ENCODE peak calls at places on chromosomes 7 and 10, in six cellular contexts. One of them, this sample, is unnamed.

GRCh38 chr7:148340438-148340837 is 250.1 kb upstream of the C7orf33 start:
- DNase-seq in H1: no peak
- DNase-seq in mesenchymal stem cell: no peak
- DNase-seq in mesendoderm: no peak
- DNase-seq in neuronal stem cell: no peak
- DNase-seq in IMR-90: no peak
- DNase-seq in this sample: no peak

GRCh38 chr10:86342111-86342863 is 24.3 kb downstream of the GRID1 start:
- DNase-seq in neuronal stem cell: no peak
- DNase-seq in mesenchymal stem cell: no peak
- DNase-seq in mesendoderm: no peak
- DNase-seq in IMR-90: no peak
- DNase-seq in H1: no peak
- DNase-seq in this sample: no peak

GRCh38 chr7:122887198-122887597 is 938 bp upstream of the CADPS2 start:
- DNase-seq in mesendoderm: peak
- DNase-seq in H1: no peak
- DNase-seq in mesenchymal stem cell: peak
- DNase-seq in IMR-90: peak
- DNase-seq in neuronal stem cell: peak
- DNase-seq in this sample: peak

GRCh38 chr7:105234886-105235285 is 153.8 kb downstream of the SRPK2 start:
- DNase-seq in H1: no peak
- DNase-seq in mesendoderm: no peak
- DNase-seq in neuronal stem cell: no peak
- DNase-seq in IMR-90: no peak
- DNase-seq in mesenchymal stem cell: no peak
- DNase-seq in this sample: no peak

GRCh38 chr7:140059288-140060242 is 3.2 kb downstream of the PARP12 start:
- DNase-seq in IMR-90: peak
- DNase-seq in neuronal stem cell: no peak
- DNase-seq in mesendoderm: no peak
- DNase-seq in mesenchymal stem cell: peak
- DNase-seq in H1: peak
- DNase-seq in this sample: no peak

GRCh38 chr10:132591166-132591971 is 53.8 kb downstream of the INPP5A start:
- DNase-seq in mesenchymal stem cell: peak
- DNase-seq in IMR-90: peak
- DNase-seq in mesendoderm: peak
- DNase-seq in H1: no peak
- DNase-seq in neuronal stem cell: no peak
- DNase-seq in this sample: peak

GRCh38 chr10:119520283-119520682 is 22.2 kb downstream of the RGS10 start:
- DNase-seq in mesenchymal stem cell: no peak
- DNase-seq in H1: no peak
- DNase-seq in neuronal stem cell: no peak
- DNase-seq in IMR-90: no peak
- DNase-seq in mesendoderm: no peak
- DNase-seq in this sample: no peak

GRCh38 chr10:110171032-110171431 is 36.4 kb upstream of the MXI1 start:
- DNase-seq in H1: peak
- DNase-seq in mesenchymal stem cell: no peak
- DNase-seq in neuronal stem cell: no peak
- DNase-seq in mesendoderm: peak
- DNase-seq in IMR-90: no peak
- DNase-seq in this sample: peak

GRCh38 chr7:95690367-95690947 is 81.9 kb upstream of the DYNC1I1 start:
- DNase-seq in IMR-90: peak
- DNase-seq in H1: no peak
- DNase-seq in mesendoderm: peak
- DNase-seq in mesenchymal stem cell: peak
- DNase-seq in neuronal stem cell: peak
- DNase-seq in this sample: no peak

GRCh38 chr10:14548970-14549369 is 218.2 kb upstream of the FRMD4A start:
- DNase-seq in IMR-90: no peak
- DNase-seq in neuronal stem cell: no peak
- DNase-seq in mesenchymal stem cell: no peak
- DNase-seq in mesendoderm: no peak
- DNase-seq in H1: no peak
- DNase-seq in this sample: no peak

GRCh38 chr10:14550471-14550941 is 219.8 kb upstream of the FRMD4A start:
- DNase-seq in H1: no peak
- DNase-seq in IMR-90: no peak
- DNase-seq in mesendoderm: no peak
- DNase-seq in neuronal stem cell: no peak
- DNase-seq in mesenchymal stem cell: no peak
- DNase-seq in this sample: no peak

GRCh38 chr10:14548474-14548873 is 217.8 kb upstream of the FRMD4A start:
- DNase-seq in mesenchymal stem cell: no peak
- DNase-seq in mesendoderm: peak
- DNase-seq in H1: no peak
- DNase-seq in IMR-90: no peak
- DNase-seq in neuronal stem cell: no peak
- DNase-seq in this sample: no peak

GRCh38 chr10:14547826-14548225 is 217.1 kb upstream of the FRMD4A start:
- DNase-seq in IMR-90: no peak
- DNase-seq in mesenchymal stem cell: no peak
- DNase-seq in neuronal stem cell: peak
- DNase-seq in mesendoderm: peak
- DNase-seq in H1: peak
- DNase-seq in this sample: no peak

GRCh38 chr10:14549496-14549895 is 218.8 kb upstream of the FRMD4A start:
- DNase-seq in neuronal stem cell: no peak
- DNase-seq in H1: no peak
- DNase-seq in mesenchymal stem cell: no peak
- DNase-seq in IMR-90: peak
- DNase-seq in mesendoderm: no peak
- DNase-seq in this sample: no peak
- H2BK15ac ChIP-seq in neuronal stem cell: no peak
- H2BK15ac ChIP-seq in H1: no peak
- H2BK15ac ChIP-seq in mesenchymal stem cell: no peak
- H2BK15ac ChIP-seq in IMR-90: peak
- H2BK15ac ChIP-seq in mesendoderm: no peak
- H2BK15ac ChIP-seq in this sample: no peak

GRCh38 chr7:150356265-150356897 is 12.2 kb upstream of the REPIN1 start:
- DNase-seq in H1: no peak
- DNase-seq in neuronal stem cell: peak
- DNase-seq in mesenchymal stem cell: peak
- DNase-seq in IMR-90: peak
- DNase-seq in mesendoderm: peak
- DNase-seq in this sample: no peak
- H2AK5ac ChIP-seq in H1: no peak
- H2AK5ac ChIP-seq in neuronal stem cell: no peak
- H2AK5ac ChIP-seq in mesenchymal stem cell: no peak
- H2AK5ac ChIP-seq in IMR-90: no peak
- H2AK5ac ChIP-seq in mesendoderm: no peak
- H2AK5ac ChIP-seq in this sample: no peak

GRCh38 chr10:118504044-118504944 is 91.2 kb downstream of the PRLHR start:
- DNase-seq in H1: no peak
- DNase-seq in IMR-90: peak
- DNase-seq in neuronal stem cell: no peak
- DNase-seq in mesendoderm: peak
- DNase-seq in mesenchymal stem cell: no peak
- DNase-seq in this sample: no peak
- H2BK15ac ChIP-seq in H1: no peak
- H2BK15ac ChIP-seq in IMR-90: no peak
- H2BK15ac ChIP-seq in neuronal stem cell: no peak
- H2BK15ac ChIP-seq in mesendoderm: no peak
- H2BK15ac ChIP-seq in mesenchymal stem cell: no peak
- H2BK15ac ChIP-seq in this sample: no peak

GRCh38 chr7:128383781-128384180 is 22.3 kb upstream of the PRRT4 start:
- DNase-seq in mesenchymal stem cell: no peak
- DNase-seq in IMR-90: no peak
- DNase-seq in mesendoderm: peak
- DNase-seq in H1: no peak
- DNase-seq in neuronal stem cell: no peak
- DNase-seq in this sample: no peak
- H2AK5ac ChIP-seq in mesenchymal stem cell: no peak
- H2AK5ac ChIP-seq in IMR-90: no peak
- H2AK5ac ChIP-seq in mesendoderm: no peak
- H2AK5ac ChIP-seq in H1: no peak
- H2AK5ac ChIP-seq in neuronal stem cell: peak
- H2AK5ac ChIP-seq in this sample: no peak

GRCh38 chr7:74214816-74215630 is 5.2 kb downstream of the LAT2 start:
- DNase-seq in mesenchymal stem cell: no peak
- DNase-seq in neuronal stem cell: no peak
- DNase-seq in H1: no peak
- DNase-seq in mesendoderm: no peak
- DNase-seq in IMR-90: no peak
- DNase-seq in this sample: no peak

GRCh38 chr7:74217455-74218342 is 7.9 kb downstream of the LAT2 start:
- DNase-seq in IMR-90: peak
- DNase-seq in mesenchymal stem cell: no peak
- DNase-seq in H1: no peak
- DNase-seq in mesendoderm: no peak
- DNase-seq in neuronal stem cell: no peak
- DNase-seq in this sample: no peak

GRCh38 chr7:74218343-74218698 is 8.5 kb downstream of the LAT2 start:
- DNase-seq in IMR-90: no peak
- DNase-seq in H1: no peak
- DNase-seq in neuronal stem cell: no peak
- DNase-seq in mesendoderm: no peak
- DNase-seq in mesenchymal stem cell: no peak
- DNase-seq in this sample: no peak

GRCh38 chr7:74216361-74216761 is 6.6 kb downstream of the LAT2 start:
- DNase-seq in H1: no peak
- DNase-seq in neuronal stem cell: no peak
- DNase-seq in mesendoderm: no peak
- DNase-seq in mesenchymal stem cell: no peak
- DNase-seq in IMR-90: no peak
- DNase-seq in this sample: no peak

GRCh38 chr7:74215921-74216320 is 6.1 kb downstream of the LAT2 start:
- DNase-seq in mesenchymal stem cell: no peak
- DNase-seq in mesendoderm: no peak
- DNase-seq in neuronal stem cell: no peak
- DNase-seq in IMR-90: no peak
- DNase-seq in H1: no peak
- DNase-seq in this sample: no peak
- H2BK15ac ChIP-seq in mesenchymal stem cell: no peak
- H2BK15ac ChIP-seq in mesendoderm: no peak
- H2BK15ac ChIP-seq in neuronal stem cell: no peak
- H2BK15ac ChIP-seq in IMR-90: no peak
- H2BK15ac ChIP-seq in H1: no peak
- H2BK15ac ChIP-seq in this sample: no peak

This sample was measured in H9.